ENCODE peak calls at places on chromosome 13, in five cellular contexts. G, E, D, Y and X are unnamed samples.

GRCh38 chr13:40269086-40269485 is 397.4 kb downstream of the FOXO1 start:
- DNase-seq in G (no peak), Y (no peak), E (no peak), D (peak), X (no peak)

GRCh38 chr13:111640476-111640875 is 320.0 kb downstream of the TEX29 start:
- DNase-seq in D (no peak), E (no peak), G (no peak), Y (no peak), X (no peak)

GRCh38 chr13:45040626-45041025 is 51.3 kb downstream of the GPALPP1 start:
- DNase-seq in G (no peak), E (no peak), Y (no peak), D (no peak), X (no peak)

GRCh38 chr13:38826182-38826813 is 139.4 kb downstream of the FREM2 start:
- DNase-seq in D (peak), E (no peak), Y (no peak), G (no peak), X (no peak)

GRCh38 chr13:30572859-30573275 is 44.9 kb upstream of the USPL1 start:
- DNase-seq in E (no peak), G (no peak), D (no peak), Y (no peak), X (no peak)

GRCh38 chr13:97223711-97224461 is 1.8 kb downstream of the MBNL2 start:
- DNase-seq in D (peak), G (no peak), E (no peak), Y (no peak), X (peak)

GRCh38 chr13:113001251-113002140 is 32.5 kb downstream of the MCF2L start:
- DNase-seq in D (peak), G (peak), E (no peak), Y (no peak), X (peak)

GRCh38 chr13:32216281-32216680 is 98.9 kb downstream of the ZAR1L start:
- DNase-seq in E (no peak), G (no peak), D (no peak), Y (no peak), X (no peak)

GRCh38 chr13:98975822-98976261 is 2.0 kb downstream of the DOCK9 start:
- DNase-seq in D (no peak), E (no peak), Y (peak), G (no peak), X (no peak)

GRCh38 chr13:101612736-101613135 is 160.3 kb downstream of the ITGBL1 start:
- DNase-seq in D (no peak), E (no peak), Y (no peak), G (no peak), X (no peak)

GRCh38 chr13:32246468-32246867 is 68.7 kb downstream of the ZAR1L start:
- DNase-seq in Y (peak), E (peak), D (peak), G (peak), X (peak)

GRCh38 chr13:61728468-61728867 is 312.8 kb upstream of the PCDH20 start:
- DNase-seq in E (no peak), D (no peak), G (no peak), Y (no peak), X (no peak)

GRCh38 chr13:25771208-25771607 is 280.6 kb downstream of the SHISA2 start:
- DNase-seq in D (no peak), Y (no peak), G (no peak), E (no peak), X (no peak)

GRCh38 chr13:18944501-18945068 is 237.0 kb downstream of the TUBA3C start:
- DNase-seq in Y (no peak), G (no peak), D (no peak), E (no peak), X (no peak)

GRCh38 chr13:22369090-22369489 is 698.2 kb downstream of the FGF9 start:
- DNase-seq in Y (no peak), E (no peak), G (no peak), D (no peak), X (no peak)

GRCh38 chr13:48411281-48412099 is 1.4 kb downstream of the LPAR6 start:
- DNase-seq in E (no peak), D (no peak), G (no peak), Y (no peak), X (no peak)

GRCh38 chr13:44417876-44418275 is 44.3 kb downstream of the SERP2 start:
- DNase-seq in D (no peak), G (no peak), E (no peak), Y (no peak), X (no peak)

GRCh38 chr13:24032252-24032651 is 128.3 kb upstream of the SPATA13 start:
- DNase-seq in E (no peak), G (no peak), D (no peak), Y (no peak), X (no peak)

GRCh38 chr13:28652002-28652401 is 6.9 kb upstream of the POMP start:
- DNase-seq in E (no peak), Y (no peak), D (no peak), G (no peak), X (no peak)

GRCh38 chr13:101398920-101399319 is 17.4 kb downstream of the NALCN start:
- DNase-seq in E (no peak), G (no peak), Y (no peak), D (no peak), X (no peak)

GRCh38 chr13:75170321-75170720 is 311.6 kb downstream of the TBC1D4 start:
- DNase-seq in G (no peak), Y (no peak), D (no peak), E (no peak), X (no peak)

GRCh38 chr13:98482476-98483444 is 94.1 kb downstream of the STK24 start:
- DNase-seq in E (no peak), G (no peak), D (peak), Y (no peak), X (peak)

GRCh38 chr13:113160983-113161382 is 2.5 kb downstream of the PROZ start:
- DNase-seq in D (no peak), E (no peak), G (no peak), Y (no peak), X (no peak)

GRCh38 chr13:97141564-97142005 is 80.5 kb upstream of the MBNL2 start:
- DNase-seq in Y (peak), D (peak), E (peak), G (peak), X (peak)

GRCh38 chr13:54206601-54207000 is 1178.0 kb downstream of the OLFM4 start:
- DNase-seq in E (no peak), D (no peak), Y (no peak), G (no peak), X (no peak)

GRCh38 chr13:75494491-75494890 is 12.5 kb upstream of the TBC1D4 start:
- DNase-seq in D (no peak), E (no peak), Y (no peak), G (no peak), X (no peak)

GRCh38 chr13:87893982-87894527 is 222.9 kb downstream of the SLITRK5 start:
- DNase-seq in Y (no peak), E (no peak), D (no peak), G (no peak), X (no peak)

GRCh38 chr13:24502567-24503375 is 9.8 kb downstream of the PARP4 start:
- DNase-seq in Y (no peak), G (no peak), D (no peak), E (no peak), X (no peak)

GRCh38 chr13:98014766-98015165 is 61.3 kb downstream of the IPO5 start:
- DNase-seq in E (no peak), G (no peak), D (no peak), Y (no peak), X (no peak)

GRCh38 chr13:112510002-112510780 is 77.8 kb downstream of the TUBGCP3 start:
- DNase-seq in Y (peak), G (peak), E (peak), D (peak), X (peak)

GRCh38 chr13:113404366-113404722 is 40.4 kb upstream of the GRTP1 start:
- DNase-seq in G (no peak), Y (no peak), D (no peak), E (no peak), X (no peak)

GRCh38 chr13:109415057-109415456 is 371.3 kb downstream of the IRS2 start:
- DNase-seq in E (no peak), G (no peak), Y (no peak), D (no peak), X (no peak)

GRCh38 chr13:97826421-97826965 is 127.0 kb upstream of the IPO5 start:
- DNase-seq in Y (no peak), E (no peak), D (no peak), G (no peak), X (no peak)

GRCh38 chr13:68439821-68440220 is 1209.7 kb upstream of the PCDH9 start:
- DNase-seq in D (peak), E (no peak), G (no peak), Y (no peak), X (no peak)

GRCh38 chr13:112575680-112576079 is 12.3 kb downstream of the TUBGCP3 start:
- DNase-seq in Y (no peak), D (peak), E (peak), G (no peak), X (no peak)

GRCh38 chr13:46684287-46685001 is 112.5 kb downstream of the ESD start:
- DNase-seq in G (peak), Y (peak), D (no peak), E (no peak), X (no peak)